ENCODE peak calls at places on chromosomes 13 and 19, in ten cellular contexts. F is amygdala; N is endodermal cell; B is ovary; I is SK-N-SH; M is heart right ventricle; K is thoracic aorta; V is stimulated activated CD4-positive, alpha-beta T cell treated with anti-CD3 and anti-CD28 coated beads, Interleukin-12 subunit alpha, Interleukin-12 subunit beta, amount 100 ng/mL, for 24 hours; D is midbrain; E is pulmonary artery endothelial cell. L is an unnamed sample.

GRCh38 chr13:43240278-43240677 is 216.9 kb downstream of the DNAJC15 start:
- DNase-seq in I (no peak), N (no peak), F (no peak), M (no peak), D (no peak), E (no peak), V (no peak), K (no peak), B (no peak), L (no peak)

GRCh38 chr19:39237200-39238184 is 7.3 kb downstream of the IFNL3 start:
- DNase-seq in V (peak), N (peak), F (no peak), E (no peak), I (no peak), M (no peak), D (no peak), B (no peak), K (no peak), L (no peak)

GRCh38 chr19:55484571-55485438 is at the start of gene NAT14:
- DNase-seq in D (peak), M (peak), E (no peak), B (peak), F (no peak), K (no peak), N (peak), I (peak), V (peak), L (peak)

GRCh38 chr13:98217597-98217996 is 40.5 kb upstream of the RNF113B start:
- DNase-seq in B (no peak), F (no peak), I (no peak), K (no peak), D (no peak), E (no peak), M (no peak), V (no peak), N (no peak), L (no peak)

GRCh38 chr13:51874651-51875050 is 12.9 kb downstream of the CCDC70 start:
- DNase-seq in N (no peak), F (no peak), D (no peak), E (no peak), I (no peak), M (no peak), K (no peak), B (no peak), V (no peak), L (no peak)

GRCh38 chr13:106296723-106297122 is 238.7 kb downstream of the EFNB2 start:
- DNase-seq in D (no peak), V (no peak), N (no peak), E (no peak), I (no peak), B (no peak), M (no peak), F (no peak), K (no peak), L (no peak)

GRCh38 chr13:113209880-113210421 is 538 bp downstream of the CUL4A start:
- DNase-seq in D (peak), E (no peak), V (peak), N (peak), M (no peak), I (peak), K (no peak), F (no peak), B (peak), L (peak)

GRCh38 chr13:41700790-41701310 is 243.5 kb downstream of the RGCC start:
- DNase-seq in I (peak), F (no peak), B (no peak), M (peak), N (no peak), E (peak), V (no peak), K (no peak), D (no peak), L (no peak)

GRCh38 chr19:34265221-34265650 is 10.9 kb downstream of the GARRE1 start:
- DNase-seq in B (no peak), M (peak), N (peak), E (no peak), F (no peak), K (no peak), I (no peak), V (no peak), D (no peak), L (peak)

GRCh38 chr19:50569938-50570540 is 1.8 kb upstream of the LRRC4B start:
- DNase-seq in D (no peak), I (no peak), N (no peak), V (no peak), M (no peak), E (no peak), F (no peak), K (no peak), B (no peak), L (no peak)

GRCh38 chr13:59447031-59447430 is 716.7 kb downstream of the DIAPH3 start:
- DNase-seq in E (no peak), I (peak), K (no peak), V (no peak), F (no peak), B (no peak), D (no peak), M (no peak), N (no peak), L (no peak)

GRCh38 chr13:45280751-45281634 is 60.0 kb downstream of the TPT1 start:
- DNase-seq in K (peak), F (peak), M (peak), I (peak), N (peak), E (peak), B (peak), V (peak), D (peak), L (peak)

GRCh38 chr13:100131863-100132574 is 43.1 kb downstream of the PCCA start:
- DNase-seq in E (peak), K (no peak), B (no peak), D (no peak), I (peak), V (peak), M (no peak), F (no peak), N (no peak), L (no peak)

GRCh38 chr13:95643814-95644598 is 500 bp downstream of the DZIP1 start:
- DNase-seq in V (no peak), B (peak), F (no peak), K (no peak), M (no peak), N (peak), D (no peak), I (peak), E (no peak), L (no peak)

GRCh38 chr13:41985788-41986508 is 25.0 kb upstream of the VWA8 start:
- DNase-seq in M (no peak), V (no peak), F (no peak), D (no peak), B (no peak), N (no peak), I (peak), E (no peak), K (no peak), L (no peak)

GRCh38 chr19:55461974-55462628 is 659 bp upstream of the ISOC2 start:
- DNase-seq in F (no peak), M (no peak), I (peak), E (no peak), V (no peak), N (no peak), K (no peak), D (no peak), B (peak), L (no peak)

L was measured in Right ventricle myocardium superior.